ENCODE peak calls at places on chromosomes 3 and 15, in four cellular contexts. Q is GM12865, F is mesothelial cell of epicardium, V is GM10248. S is an unnamed sample.

GRCh38 chr15:98896802-98897732 is 110.5 kb downstream of the PGPEP1L start:
- DNase-seq in F (no peak), V (no peak), Q (no peak), S (no peak)

GRCh38 chr3:34213481-34213880 is 415.1 kb downstream of the PDCD6IP start:
- DNase-seq in Q (no peak), F (no peak), V (no peak), S (no peak)

GRCh38 chr3:172315401-172316091 is 132.7 kb downstream of the GHSR start:
- DNase-seq in F (no peak), Q (no peak), V (peak; percentile 18), S (no peak)

GRCh38 chr3:124885466-124886167 is 1.5 kb downstream of the ITGB5 start:
- DNase-seq in Q (no peak), V (no peak), F (no peak), S (no peak)

GRCh38 chr3:45273681-45274515 is 47.8 kb upstream of the TMEM158 start:
- DNase-seq in F (no peak), V (no peak), Q (no peak), S (no peak)

GRCh38 chr3:120093923-120094775 is at the start of gene GSK3B:
- DNase-seq in V (peak; percentile 55), Q (peak; percentile 90), F (peak; percentile 65), S (peak; percentile 98)

GRCh38 chr3:42376397-42376798 is 34.0 kb downstream of the LYZL4 start:
- DNase-seq in V (no peak), F (no peak), Q (no peak), S (peak; percentile 54)

GRCh38 chr3:98977520-98977919 is 76.0 kb upstream of the DCBLD2 start:
- DNase-seq in Q (peak; percentile 24), F (no peak), V (no peak), S (no peak)

GRCh38 chr3:136657526-136657925 is 94.7 kb downstream of the STAG1 start:
- DNase-seq in F (no peak), Q (no peak), V (no peak), S (no peak)
- TF ChIP-seq CTCF in F (no peak), Q (no peak), V (no peak), S (no peak)

DNA sequence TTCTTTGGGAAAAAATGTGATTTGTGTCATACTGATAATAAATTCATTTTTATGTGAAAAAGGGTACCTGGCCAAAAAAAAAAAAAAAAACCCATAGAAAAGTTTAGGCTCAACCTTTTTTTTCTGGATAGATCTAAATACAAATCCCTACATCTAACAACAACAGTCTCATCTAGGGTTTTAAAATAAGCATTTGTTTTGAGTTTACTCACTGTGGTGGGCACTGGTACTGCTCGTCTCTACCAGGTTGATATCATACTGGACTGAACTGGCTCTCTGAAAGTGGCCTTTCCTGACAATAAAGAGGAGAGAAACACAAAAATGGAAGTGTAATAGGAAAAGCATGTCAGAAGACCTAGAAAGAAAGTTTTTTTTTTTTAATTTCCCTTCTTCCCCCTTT is 52.0 kb downstream of the FBXO22 start:
- DNase-seq in F (no peak), Q (no peak), V (no peak), S (no peak)
- TF ChIP-seq CTCF in F (no peak), Q (no peak), V (no peak), S (peak; percentile 63)

GRCh38 chr3:152578769-152579168 is 256.2 kb upstream of the P2RY1 start:
- DNase-seq in V (no peak), Q (no peak), F (no peak), S (no peak)

DNA sequence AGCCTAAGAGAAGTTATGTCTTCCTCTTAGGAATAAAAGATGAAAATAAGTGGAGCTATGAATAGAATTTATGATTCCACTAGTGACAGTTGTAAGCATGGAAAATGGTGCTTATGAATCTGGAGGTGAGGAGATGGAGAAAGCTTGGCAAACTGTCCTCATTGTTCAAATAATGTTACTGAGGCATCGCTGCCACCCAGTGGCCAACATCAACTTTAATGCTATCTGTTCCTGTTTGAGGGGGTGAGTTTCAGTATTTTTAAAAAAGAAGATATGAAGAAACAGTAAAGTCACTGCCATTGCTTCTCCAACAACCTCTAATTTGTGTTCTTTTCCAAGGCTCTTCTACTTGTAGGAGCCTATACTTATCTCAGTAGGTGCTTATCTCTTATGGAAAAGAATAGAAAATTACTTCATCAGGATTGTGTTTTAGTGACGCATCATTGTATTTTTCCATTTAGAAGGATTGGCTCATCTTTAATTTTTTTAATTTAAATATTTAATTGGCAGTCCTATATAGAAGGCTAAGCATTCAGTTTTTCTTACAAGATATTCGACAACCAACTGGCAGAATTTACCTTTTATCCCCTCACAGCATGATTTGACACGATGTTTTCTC is 260.4 kb upstream of the P2RY1 start:
- DNase-seq in F (no peak), Q (peak; percentile 68), V (peak; percentile 26), S (no peak)
- TF ChIP-seq CTCF in F (peak; percentile 16), Q (peak; percentile 50), V (peak; percentile 54), S (peak; percentile 71)

DNA sequence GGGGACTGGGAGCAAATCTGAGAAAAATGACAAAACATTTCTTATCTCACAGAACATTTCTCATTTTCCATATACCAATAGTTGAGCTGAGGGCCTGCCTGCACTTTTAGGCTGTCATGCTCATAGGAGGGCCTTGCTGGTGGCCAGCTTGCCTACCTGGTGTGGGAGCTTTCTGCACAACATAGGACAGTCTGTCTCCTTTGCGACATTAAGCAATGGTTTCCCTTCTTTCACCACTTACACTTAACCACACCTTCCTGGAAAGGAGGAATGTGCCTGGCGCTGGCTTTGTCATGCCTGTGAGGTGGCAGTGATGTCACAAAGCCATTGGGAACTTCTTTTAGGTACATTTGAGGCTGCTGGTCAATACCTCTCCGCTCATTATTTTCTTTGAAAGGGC is 5.7 kb downstream of the SNAPC5 start:
- DNase-seq in V (no peak), F (no peak), Q (no peak), S (no peak)
- TF ChIP-seq CTCF in V (no peak), F (no peak), Q (no peak), S (no peak)

DNA sequence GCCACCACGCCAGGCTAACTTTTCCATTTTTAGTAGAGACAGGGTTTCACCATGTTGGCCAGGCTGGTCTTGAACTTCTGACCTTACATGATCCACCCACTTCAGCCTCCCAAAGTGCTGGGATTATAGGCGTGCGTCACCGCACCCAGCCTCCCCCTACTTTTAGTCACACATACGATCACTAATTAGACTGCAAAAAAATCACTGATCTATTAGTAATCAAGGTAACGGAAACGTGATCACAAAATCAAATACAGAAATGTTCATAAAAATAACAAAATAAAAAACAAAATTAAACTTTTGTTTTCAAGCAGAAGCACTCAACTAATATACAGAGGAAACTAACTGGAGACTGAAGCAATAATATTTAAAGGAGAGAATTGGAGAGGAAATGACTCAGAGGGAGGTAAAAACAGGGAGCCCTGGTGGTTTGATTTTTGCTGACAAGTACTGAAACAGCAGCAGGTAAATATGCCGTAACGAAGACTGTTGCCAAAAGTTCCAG is 4.6 kb downstream of the WDR53 start:
- DNase-seq in F (no peak), V (no peak), Q (no peak), S (no peak)
- TF ChIP-seq CTCF in F (no peak), V (no peak), Q (no peak), S (no peak)

DNA sequence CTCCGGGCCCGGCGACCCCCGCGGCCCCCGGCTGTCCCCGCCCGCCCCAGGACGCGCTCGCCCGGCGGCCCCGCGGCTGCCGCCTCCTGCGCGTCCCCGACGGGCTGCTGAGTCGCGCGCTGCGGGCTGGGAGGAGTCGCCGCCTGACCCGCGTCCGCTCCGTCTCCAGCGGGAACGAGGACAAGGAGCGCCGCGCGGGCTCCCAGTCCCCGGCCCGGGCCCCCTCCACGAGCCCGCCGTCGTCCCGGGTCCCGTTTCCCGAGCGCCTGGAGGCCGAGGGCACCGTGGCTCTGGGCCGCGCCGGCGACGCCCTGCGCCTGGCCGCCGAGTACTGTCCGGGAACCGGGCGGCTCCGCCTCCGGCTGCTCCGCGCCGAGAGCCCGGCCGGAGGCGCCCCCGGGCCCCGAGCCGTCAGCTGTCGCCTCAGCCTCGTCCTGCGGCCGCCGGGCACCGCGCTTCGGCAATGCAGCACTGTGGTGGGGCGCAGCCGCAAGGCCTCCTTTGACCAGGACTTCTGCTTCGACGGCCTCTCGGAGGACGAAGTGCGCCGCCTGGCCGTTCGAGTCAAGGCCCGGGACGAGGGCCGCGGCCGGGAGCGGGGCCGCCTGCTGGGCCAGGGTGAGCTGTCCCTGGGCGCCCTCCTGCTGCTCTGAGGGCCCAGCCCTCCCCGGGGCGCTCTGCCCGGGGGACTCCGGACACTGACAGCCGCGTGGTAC is 1.5 kb downstream of the C2CD4A start:
- DNase-seq in Q (peak; percentile 42), V (peak; percentile 41), F (peak; percentile 21), S (no peak)
- TF ChIP-seq CTCF in Q (no peak), V (peak; percentile 3), F (no peak), S (peak; percentile 22)

DNA sequence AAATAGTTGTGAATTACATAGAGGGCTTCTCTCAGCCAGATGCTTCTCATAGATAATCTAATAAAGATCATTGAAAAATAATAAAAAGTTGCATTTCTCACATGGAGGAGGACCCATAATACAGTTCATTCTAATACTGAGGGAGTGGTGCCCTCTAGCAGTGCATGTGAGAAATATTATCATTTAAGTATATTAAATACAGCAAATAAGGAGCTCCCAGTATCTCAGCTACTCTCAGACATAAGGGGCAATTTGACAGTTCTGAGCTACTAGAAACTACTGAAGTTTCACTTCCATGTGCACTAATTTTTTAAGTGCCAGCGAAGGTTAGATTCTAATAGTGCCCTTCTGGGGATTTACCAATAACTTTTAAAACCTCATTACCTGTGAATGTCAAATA is 188.3 kb downstream of the IL5RA start:
- DNase-seq in Q (peak; percentile 68), F (no peak), V (peak; percentile 32), S (no peak)
- TF ChIP-seq CTCF in Q (peak; percentile 42), F (no peak), V (peak; percentile 48), S (peak; percentile 74)

DNA sequence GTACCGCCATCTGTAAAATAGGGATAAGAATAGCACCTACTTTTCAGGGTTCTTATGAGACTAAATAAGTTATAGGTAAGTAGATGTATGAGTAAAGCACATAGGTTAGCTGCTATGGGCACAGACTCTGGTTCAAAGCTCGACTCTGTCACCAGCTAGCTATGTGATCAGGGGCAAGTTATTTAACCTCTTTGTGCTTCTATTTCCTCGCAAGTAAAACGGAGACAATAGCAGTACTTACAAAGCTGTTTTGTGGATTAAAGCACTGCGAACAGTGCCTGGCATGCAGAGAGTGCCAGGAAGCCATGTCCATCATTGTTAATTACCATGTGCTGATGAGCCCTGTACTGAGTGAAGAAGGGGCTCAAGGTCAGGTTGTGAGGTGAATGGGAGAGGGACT is 1.9 kb downstream of the LAMP3 start:
- DNase-seq in V (no peak), F (no peak), Q (no peak), S (no peak)
- TF ChIP-seq CTCF in V (no peak), F (no peak), Q (no peak), S (no peak)

DNA sequence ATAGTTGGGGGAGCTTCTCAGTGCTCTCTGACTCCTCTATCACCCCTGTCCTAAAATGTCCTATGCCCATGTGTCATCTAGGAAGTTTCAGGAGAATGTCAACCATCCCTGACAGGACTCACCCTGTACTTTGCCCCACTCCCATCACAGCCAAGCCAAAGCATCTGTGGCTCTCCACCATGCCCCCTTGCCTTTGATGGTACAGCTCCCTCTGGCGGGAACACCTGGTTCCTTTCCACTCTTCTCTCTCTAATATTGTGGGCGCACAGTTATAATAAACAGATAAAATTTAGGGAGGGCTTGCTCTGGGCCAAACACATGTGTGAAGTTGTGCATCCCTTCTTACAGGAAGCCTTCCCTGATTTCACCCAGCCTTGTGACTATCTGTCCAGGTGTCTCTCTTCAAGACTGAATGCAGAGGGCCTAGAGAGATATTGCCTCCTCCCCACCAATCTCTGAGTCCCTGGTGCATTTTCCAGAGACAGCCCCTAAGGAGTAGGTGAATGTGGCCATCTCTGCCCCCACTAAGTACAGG is 62.8 kb downstream of the ISG20 start:
- DNase-seq in Q (peak; percentile 57), F (no peak), V (peak; percentile 65), S (no peak)
- TF ChIP-seq CTCF in Q (peak; percentile 61), F (no peak), V (peak; percentile 58), S (peak; percentile 59)

S was measured in type B pancreatic cell.